ENCODE peak calls at places on chromosomes 11 and 22, in ten cellular contexts. One of them, this sample, is unnamed.

GRCh38 chr11:12003815-12004214 is 4.6 kb downstream of the DKK3 start:
- DNase-seq in aorta: no peak
- DNase-seq in neuronal stem cell: no peak
- DNase-seq in AG04450: no peak
- DNase-seq in esophagus squamous epithelium: no peak
- DNase-seq in stomach: no peak
- DNase-seq in hepatocyte: no peak
- DNase-seq in left ventricle myocardium inferior: no peak
- DNase-seq in GM23248: no peak
- DNase-seq in iPS DF 6.9: no peak
- DNase-seq in this sample: no peak

GRCh38 chr11:114416441-114416928 is 16.0 kb downstream of the RBM7 start:
- DNase-seq in AG04450: no peak
- DNase-seq in stomach: no peak
- DNase-seq in GM23248: peak
- DNase-seq in hepatocyte: no peak
- DNase-seq in left ventricle myocardium inferior: no peak
- DNase-seq in iPS DF 6.9: no peak
- DNase-seq in neuronal stem cell: no peak
- DNase-seq in esophagus squamous epithelium: no peak
- DNase-seq in aorta: no peak
- DNase-seq in this sample: no peak

GRCh38 chr11:100752371-100753073 is 65.4 kb downstream of the ARHGAP42 start:
- DNase-seq in left ventricle myocardium inferior: no peak
- DNase-seq in stomach: no peak
- DNase-seq in neuronal stem cell: no peak
- DNase-seq in esophagus squamous epithelium: no peak
- DNase-seq in iPS DF 6.9: no peak
- DNase-seq in hepatocyte: no peak
- DNase-seq in aorta: no peak
- DNase-seq in AG04450: no peak
- DNase-seq in GM23248: no peak
- DNase-seq in this sample: no peak

GRCh38 chr11:127994736-127995135 is 592.6 kb downstream of the ETS1 start:
- DNase-seq in aorta: no peak
- DNase-seq in esophagus squamous epithelium: no peak
- DNase-seq in left ventricle myocardium inferior: no peak
- DNase-seq in iPS DF 6.9: no peak
- DNase-seq in neuronal stem cell: no peak
- DNase-seq in AG04450: peak
- DNase-seq in stomach: no peak
- DNase-seq in hepatocyte: no peak
- DNase-seq in GM23248: peak
- DNase-seq in this sample: no peak

GRCh38 chr11:87661270-87661669 is 514.0 kb downstream of the RAB38 start:
- DNase-seq in iPS DF 6.9: no peak
- DNase-seq in esophagus squamous epithelium: no peak
- DNase-seq in aorta: no peak
- DNase-seq in GM23248: no peak
- DNase-seq in hepatocyte: no peak
- DNase-seq in left ventricle myocardium inferior: no peak
- DNase-seq in neuronal stem cell: no peak
- DNase-seq in stomach: no peak
- DNase-seq in AG04450: no peak
- DNase-seq in this sample: no peak

GRCh38 chr11:44453213-44453612 is 112.2 kb upstream of the CD82 start:
- DNase-seq in hepatocyte: peak
- DNase-seq in neuronal stem cell: no peak
- DNase-seq in aorta: no peak
- DNase-seq in left ventricle myocardium inferior: no peak
- DNase-seq in stomach: no peak
- DNase-seq in iPS DF 6.9: no peak
- DNase-seq in GM23248: no peak
- DNase-seq in AG04450: no peak
- DNase-seq in esophagus squamous epithelium: no peak
- DNase-seq in this sample: no peak

GRCh38 chr11:5564259-5565019 is 16.1 kb upstream of the OR52H1 start:
- DNase-seq in iPS DF 6.9: no peak
- DNase-seq in esophagus squamous epithelium: no peak
- DNase-seq in stomach: no peak
- DNase-seq in neuronal stem cell: no peak
- DNase-seq in aorta: no peak
- DNase-seq in left ventricle myocardium inferior: no peak
- DNase-seq in hepatocyte: no peak
- DNase-seq in AG04450: no peak
- DNase-seq in GM23248: peak
- DNase-seq in this sample: no peak

GRCh38 chr22:33879796-33880195 is 40.5 kb downstream of the LARGE1 start:
- DNase-seq in AG04450: no peak
- DNase-seq in hepatocyte: no peak
- DNase-seq in iPS DF 6.9: no peak
- DNase-seq in GM23248: no peak
- DNase-seq in aorta: no peak
- DNase-seq in left ventricle myocardium inferior: no peak
- DNase-seq in stomach: no peak
- DNase-seq in esophagus squamous epithelium: no peak
- DNase-seq in neuronal stem cell: no peak
- DNase-seq in this sample: no peak

GRCh38 chr11:70878366-70878765 is 374.0 kb downstream of the SHANK2 start:
- DNase-seq in GM23248: no peak
- DNase-seq in neuronal stem cell: no peak
- DNase-seq in left ventricle myocardium inferior: no peak
- DNase-seq in esophagus squamous epithelium: no peak
- DNase-seq in AG04450: no peak
- DNase-seq in stomach: no peak
- DNase-seq in aorta: peak
- DNase-seq in iPS DF 6.9: no peak
- DNase-seq in hepatocyte: no peak
- DNase-seq in this sample: no peak
- H3K27ac ChIP-seq in GM23248: no peak
- H3K27ac ChIP-seq in neuronal stem cell: no peak
- H3K27ac ChIP-seq in left ventricle myocardium inferior: no peak
- H3K27ac ChIP-seq in esophagus squamous epithelium: no peak
- H3K27ac ChIP-seq in AG04450: no peak
- H3K27ac ChIP-seq in stomach: no peak
- H3K27ac ChIP-seq in aorta: no peak
- H3K27ac ChIP-seq in iPS DF 6.9: no peak
- H3K27ac ChIP-seq in hepatocyte: no peak
- H3K27ac ChIP-seq in this sample: no peak

GRCh38 chr22:49949914-49950292 is 10.7 kb upstream of the PIM3 start:
- DNase-seq in hepatocyte: no peak
- DNase-seq in GM23248: no peak
- DNase-seq in neuronal stem cell: no peak
- DNase-seq in stomach: no peak
- DNase-seq in aorta: no peak
- DNase-seq in left ventricle myocardium inferior: no peak
- DNase-seq in iPS DF 6.9: no peak
- DNase-seq in esophagus squamous epithelium: no peak
- DNase-seq in AG04450: no peak
- DNase-seq in this sample: no peak

GRCh38 chr22:49948958-49949913 is 11.3 kb upstream of the PIM3 start:
- DNase-seq in stomach: peak
- DNase-seq in aorta: no peak
- DNase-seq in iPS DF 6.9: no peak
- DNase-seq in GM23248: no peak
- DNase-seq in neuronal stem cell: no peak
- DNase-seq in esophagus squamous epithelium: no peak
- DNase-seq in hepatocyte: peak
- DNase-seq in left ventricle myocardium inferior: no peak
- DNase-seq in AG04450: no peak
- DNase-seq in this sample: peak

GRCh38 chr22:49947296-49947622 is 13.3 kb upstream of the PIM3 start:
- DNase-seq in GM23248: no peak
- DNase-seq in esophagus squamous epithelium: no peak
- DNase-seq in stomach: no peak
- DNase-seq in aorta: no peak
- DNase-seq in hepatocyte: no peak
- DNase-seq in iPS DF 6.9: no peak
- DNase-seq in AG04450: no peak
- DNase-seq in left ventricle myocardium inferior: no peak
- DNase-seq in neuronal stem cell: no peak
- DNase-seq in this sample: no peak

GRCh38 chr22:49948116-49948515 is 12.5 kb upstream of the PIM3 start:
- DNase-seq in neuronal stem cell: no peak
- DNase-seq in esophagus squamous epithelium: no peak
- DNase-seq in iPS DF 6.9: no peak
- DNase-seq in left ventricle myocardium inferior: no peak
- DNase-seq in AG04450: no peak
- DNase-seq in stomach: peak
- DNase-seq in hepatocyte: no peak
- DNase-seq in aorta: no peak
- DNase-seq in GM23248: no peak
- DNase-seq in this sample: no peak

GRCh38 chr22:49948573-49948957 is 12.0 kb upstream of the PIM3 start:
- DNase-seq in esophagus squamous epithelium: no peak
- DNase-seq in AG04450: no peak
- DNase-seq in aorta: no peak
- DNase-seq in neuronal stem cell: no peak
- DNase-seq in iPS DF 6.9: no peak
- DNase-seq in left ventricle myocardium inferior: no peak
- DNase-seq in GM23248: no peak
- DNase-seq in stomach: no peak
- DNase-seq in hepatocyte: no peak
- DNase-seq in this sample: no peak
- H3K27ac ChIP-seq in esophagus squamous epithelium: peak
- H3K27ac ChIP-seq in AG04450: no peak
- H3K27ac ChIP-seq in aorta: no peak
- H3K27ac ChIP-seq in neuronal stem cell: no peak
- H3K27ac ChIP-seq in iPS DF 6.9: no peak
- H3K27ac ChIP-seq in left ventricle myocardium inferior: no peak
- H3K27ac ChIP-seq in GM23248: no peak
- H3K27ac ChIP-seq in stomach: peak
- H3K27ac ChIP-seq in hepatocyte: peak
- H3K27ac ChIP-seq in this sample: peak

DNA sequence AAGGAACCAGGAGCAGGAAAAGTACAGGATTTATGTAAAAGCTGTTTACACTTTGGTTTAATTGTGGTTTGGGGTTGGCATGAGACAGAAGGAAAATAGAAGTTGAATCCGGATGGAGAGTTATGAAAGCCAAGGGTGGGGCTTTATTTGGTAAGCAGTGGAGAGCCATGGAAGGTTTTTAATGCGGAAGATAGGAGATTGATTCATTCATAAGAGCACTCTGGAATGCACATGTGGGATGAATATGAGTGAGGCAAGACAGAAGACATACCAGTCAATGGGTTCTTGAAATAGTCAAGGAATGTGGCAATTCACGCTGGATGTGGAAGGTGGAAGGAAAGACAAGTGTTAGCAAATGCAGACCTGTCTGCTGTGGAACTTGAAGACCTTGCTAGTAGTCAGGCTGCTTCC is 9.3 kb upstream of the GLB1L3 start:
- DNase-seq in AG04450: peak
- DNase-seq in left ventricle myocardium inferior: no peak
- DNase-seq in GM23248: peak
- DNase-seq in aorta: no peak
- DNase-seq in stomach: no peak
- DNase-seq in neuronal stem cell: no peak
- DNase-seq in hepatocyte: no peak
- DNase-seq in iPS DF 6.9: no peak
- DNase-seq in esophagus squamous epithelium: no peak
- DNase-seq in this sample: no peak
- H3K27ac ChIP-seq in AG04450: no peak
- H3K27ac ChIP-seq in left ventricle myocardium inferior: no peak
- H3K27ac ChIP-seq in GM23248: peak
- H3K27ac ChIP-seq in aorta: no peak
- H3K27ac ChIP-seq in stomach: no peak
- H3K27ac ChIP-seq in neuronal stem cell: no peak
- H3K27ac ChIP-seq in hepatocyte: no peak
- H3K27ac ChIP-seq in iPS DF 6.9: no peak
- H3K27ac ChIP-seq in esophagus squamous epithelium: no peak
- H3K27ac ChIP-seq in this sample: peak

GRCh38 chr22:50670513-50670912 is 2.1 kb upstream of the SHANK3 start:
- DNase-seq in left ventricle myocardium inferior: no peak
- DNase-seq in AG04450: no peak
- DNase-seq in stomach: no peak
- DNase-seq in iPS DF 6.9: no peak
- DNase-seq in GM23248: no peak
- DNase-seq in aorta: no peak
- DNase-seq in neuronal stem cell: no peak
- DNase-seq in esophagus squamous epithelium: no peak
- DNase-seq in hepatocyte: no peak
- DNase-seq in this sample: no peak
- H3K27ac ChIP-seq in left ventricle myocardium inferior: peak
- H3K27ac ChIP-seq in AG04450: no peak
- H3K27ac ChIP-seq in stomach: no peak
- H3K27ac ChIP-seq in iPS DF 6.9: no peak
- H3K27ac ChIP-seq in GM23248: no peak
- H3K27ac ChIP-seq in aorta: no peak
- H3K27ac ChIP-seq in neuronal stem cell: no peak
- H3K27ac ChIP-seq in esophagus squamous epithelium: no peak
- H3K27ac ChIP-seq in hepatocyte: no peak
- H3K27ac ChIP-seq in this sample: peak

DNA sequence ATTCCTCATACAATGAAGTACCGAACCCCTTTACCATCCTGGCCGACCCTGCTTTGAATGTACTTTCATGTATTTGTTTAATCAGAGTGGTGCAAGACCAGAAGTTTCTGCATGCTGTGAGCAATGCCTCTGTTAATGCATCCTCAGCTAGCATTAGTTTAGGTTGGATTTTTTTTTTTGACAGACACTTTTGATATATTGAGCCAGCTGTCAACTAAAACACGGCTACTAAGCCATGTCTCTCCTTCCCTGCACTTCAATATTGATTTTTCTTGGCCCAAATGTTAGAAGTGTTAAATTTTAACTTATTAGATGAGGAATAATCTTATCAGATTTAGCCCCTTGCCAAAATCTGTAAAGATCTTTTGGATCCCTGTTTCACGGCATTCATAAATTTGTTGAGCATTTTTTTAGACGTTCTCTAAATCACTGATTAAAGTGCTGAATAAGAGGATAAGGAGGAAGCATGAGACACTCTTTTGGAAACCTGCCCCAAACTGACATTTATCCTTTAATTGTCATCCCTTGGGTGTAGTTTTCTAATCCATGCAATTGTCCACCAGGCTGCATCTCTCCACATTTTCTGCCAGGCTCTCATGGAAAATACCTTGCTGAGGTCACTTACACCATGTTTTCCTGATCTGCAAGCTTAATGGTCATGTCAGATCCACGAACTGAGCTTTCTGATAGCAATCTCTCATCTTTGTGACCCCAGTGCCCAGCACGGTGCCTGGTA is 130.7 kb downstream of the FEZ1 start:
- DNase-seq in GM23248: peak
- DNase-seq in neuronal stem cell: no peak
- DNase-seq in iPS DF 6.9: no peak
- DNase-seq in left ventricle myocardium inferior: no peak
- DNase-seq in esophagus squamous epithelium: no peak
- DNase-seq in stomach: no peak
- DNase-seq in hepatocyte: no peak
- DNase-seq in aorta: no peak
- DNase-seq in AG04450: no peak
- DNase-seq in this sample: no peak
- H3K27ac ChIP-seq in GM23248: no peak
- H3K27ac ChIP-seq in neuronal stem cell: no peak
- H3K27ac ChIP-seq in iPS DF 6.9: no peak
- H3K27ac ChIP-seq in left ventricle myocardium inferior: no peak
- H3K27ac ChIP-seq in esophagus squamous epithelium: no peak
- H3K27ac ChIP-seq in stomach: no peak
- H3K27ac ChIP-seq in hepatocyte: no peak
- H3K27ac ChIP-seq in aorta: no peak
- H3K27ac ChIP-seq in AG04450: no peak
- H3K27ac ChIP-seq in this sample: no peak

This sample was measured in lower lobe of right lung.